ENCODE peak calls at places on chromosome 9, in five cellular contexts. X is ovary, M is sigmoid colon, B is HepG2, V is H1. O is an unnamed sample.

GRCh38 chr9:132018957-132019405 is 60.7 kb downstream of the MED27 start:
- DNase-seq in X (no peak), M (no peak), B (no peak), V (no peak), O (no peak)

GRCh38 chr9:109640232-109641078 is 139.5 kb upstream of the PALM2AKAP2 start:
- DNase-seq in X (peak), M (peak), B (no peak), V (no peak), O (no peak)

GRCh38 chr9:96435345-96435744 is 14.6 kb upstream of the HABP4 start:
- DNase-seq in X (no peak), M (no peak), B (peak), V (no peak), O (no peak)

GRCh38 chr9:7500521-7500920 is 299.1 kb downstream of the DMAC1 start:
- DNase-seq in X (no peak), M (no peak), B (no peak), V (no peak), O (no peak)

GRCh38 chr9:111110805-111111204 is 72.5 kb upstream of the LPAR1 start:
- DNase-seq in X (no peak), M (no peak), B (no peak), V (no peak), O (no peak)

GRCh38 chr9:124839612-124840299 is 13.5 kb upstream of the WDR38 start:
- DNase-seq in X (no peak), M (no peak), B (peak), V (no peak), O (no peak)

GRCh38 chr9:124251188-124251587 is 6.6 kb upstream of the NEK6 start:
- DNase-seq in X (peak), M (peak), B (no peak), V (no peak), O (no peak)

GRCh38 chr9:121773286-121773953 is 122.0 kb downstream of the DAB2IP start:
- DNase-seq in X (peak), M (peak), B (no peak), V (no peak), O (no peak)

GRCh38 chr9:121153642-121154041 is 48.0 kb downstream of the RAB14 start:
- DNase-seq in X (no peak), M (no peak), B (no peak), V (no peak), O (no peak)

GRCh38 chr9:14144215-14144614 is 169.7 kb downstream of the NFIB start:
- DNase-seq in X (no peak), M (no peak), B (no peak), V (no peak), O (no peak)
- TF ChIP-seq EP300 in X (no peak), M (no peak), B (no peak), V (no peak), O (no peak)

GRCh38 chr9:89984214-89984613 is 379.4 kb downstream of the GADD45G start:
- DNase-seq in X (no peak), M (no peak), B (no peak), V (no peak), O (no peak)
- TF ChIP-seq EP300 in X (no peak), M (no peak), B (no peak), V (no peak), O (no peak)

DNA sequence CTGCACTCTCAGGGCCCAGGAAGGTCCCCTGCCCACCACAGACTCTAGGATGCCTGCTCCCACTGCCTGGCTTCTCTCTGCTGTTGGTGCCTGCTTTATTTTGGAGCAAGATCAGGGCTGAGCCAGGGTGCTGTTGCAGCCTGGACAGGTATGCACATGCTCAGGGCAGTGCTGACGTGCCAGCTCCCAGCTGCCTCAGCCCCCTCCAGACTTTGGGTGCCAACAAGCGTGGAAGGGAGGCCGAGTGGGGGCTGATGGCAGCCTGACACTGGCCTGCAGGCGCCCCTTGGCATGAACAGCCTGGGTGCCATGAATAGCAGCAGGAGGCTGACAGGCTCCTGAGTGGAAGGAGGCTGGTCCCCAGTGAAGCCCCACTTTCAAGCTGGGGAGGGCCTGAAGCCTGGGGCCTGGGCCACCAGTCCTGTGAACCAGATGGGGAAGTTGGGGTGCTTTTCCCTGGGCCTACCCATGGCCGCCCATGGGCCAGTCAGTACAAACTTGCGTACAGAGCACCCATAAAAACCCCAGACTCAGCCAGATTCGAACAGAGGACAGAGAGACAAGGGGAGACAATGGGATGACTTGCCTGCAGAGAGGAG is 6.8 kb downstream of the AMBP start:
- DNase-seq in X (no peak), M (peak), B (no peak), V (no peak), O (no peak)
- TF ChIP-seq EP300 in X (no peak), M (no peak), B (no peak), V (no peak), O (no peak)

DNA sequence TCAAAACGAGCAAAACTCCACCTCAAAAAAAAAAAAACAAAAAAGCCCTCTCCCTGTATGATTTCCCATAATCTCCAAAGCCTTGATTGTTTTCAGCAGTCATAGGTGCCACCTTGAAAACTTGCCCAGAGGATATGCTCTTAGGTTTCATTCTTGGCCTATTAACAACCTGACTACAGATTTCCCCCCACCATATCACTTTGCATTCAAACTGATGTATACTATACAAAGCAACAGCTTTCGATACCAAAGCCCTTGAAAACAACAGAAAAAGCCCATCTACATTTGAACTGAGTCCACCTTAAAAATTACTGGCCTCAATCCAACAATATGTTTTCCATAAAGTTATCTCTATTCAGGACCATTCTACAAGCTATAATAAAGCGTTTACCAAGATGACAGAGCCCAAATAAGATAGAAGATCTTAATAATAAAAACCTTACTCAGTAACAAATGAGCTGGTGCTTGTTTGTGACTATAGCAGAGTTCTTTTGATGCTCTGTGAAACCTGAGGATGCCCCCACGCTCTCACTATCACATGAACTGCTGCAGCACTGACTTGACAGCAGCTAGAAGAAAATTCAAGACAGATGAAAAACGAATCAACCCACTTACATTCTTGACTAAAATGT is 44.4 kb downstream of the FNBP1 start:
- DNase-seq in X (no peak), M (no peak), B (no peak), V (no peak), O (no peak)
- TF ChIP-seq EP300 in X (no peak), M (no peak), B (no peak), V (no peak), O (no peak)

GRCh38 chr9:100099722-100100042 is 639 bp downstream of the INVS start:
- DNase-seq in X (peak), M (peak), B (peak), V (no peak), O (no peak)

GRCh38 chr9:100100268-100100667 is 1.2 kb downstream of the INVS start:
- DNase-seq in X (no peak), M (no peak), B (no peak), V (no peak), O (no peak)

GRCh38 chr9:100098887-100099721 is at the start of the genes ERP44 and INVS:
- DNase-seq in X (peak), M (peak), B (peak), V (peak), O (peak)

GRCh38 chr9:100104314-100104713 is 5.3 kb downstream of the INVS start:
- DNase-seq in X (no peak), M (no peak), B (no peak), V (no peak), O (no peak)

DNA sequence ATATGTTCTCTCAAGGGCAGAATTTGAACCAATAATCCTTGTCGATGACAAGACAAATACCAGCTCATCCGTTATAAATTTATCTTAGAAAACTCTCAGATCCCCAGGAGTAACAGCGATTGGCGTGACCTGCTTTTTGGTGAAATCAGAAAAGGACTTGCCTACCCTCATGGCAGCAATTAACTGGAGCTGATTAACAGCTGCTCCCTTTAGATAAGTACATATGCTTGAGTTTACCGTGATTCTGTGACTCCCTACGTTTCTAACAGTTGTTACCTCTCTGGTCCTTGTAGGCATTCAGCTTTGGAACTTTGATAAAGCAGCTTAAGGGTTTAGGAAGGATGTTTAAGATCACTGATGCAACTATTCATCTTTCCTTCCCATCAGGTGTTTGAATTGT is 2.6 kb downstream of the INVS start:
- DNase-seq in X (no peak), M (no peak), B (no peak), V (no peak), O (no peak)
- TF ChIP-seq EP300 in X (no peak), M (no peak), B (no peak), V (no peak), O (no peak)

DNA sequence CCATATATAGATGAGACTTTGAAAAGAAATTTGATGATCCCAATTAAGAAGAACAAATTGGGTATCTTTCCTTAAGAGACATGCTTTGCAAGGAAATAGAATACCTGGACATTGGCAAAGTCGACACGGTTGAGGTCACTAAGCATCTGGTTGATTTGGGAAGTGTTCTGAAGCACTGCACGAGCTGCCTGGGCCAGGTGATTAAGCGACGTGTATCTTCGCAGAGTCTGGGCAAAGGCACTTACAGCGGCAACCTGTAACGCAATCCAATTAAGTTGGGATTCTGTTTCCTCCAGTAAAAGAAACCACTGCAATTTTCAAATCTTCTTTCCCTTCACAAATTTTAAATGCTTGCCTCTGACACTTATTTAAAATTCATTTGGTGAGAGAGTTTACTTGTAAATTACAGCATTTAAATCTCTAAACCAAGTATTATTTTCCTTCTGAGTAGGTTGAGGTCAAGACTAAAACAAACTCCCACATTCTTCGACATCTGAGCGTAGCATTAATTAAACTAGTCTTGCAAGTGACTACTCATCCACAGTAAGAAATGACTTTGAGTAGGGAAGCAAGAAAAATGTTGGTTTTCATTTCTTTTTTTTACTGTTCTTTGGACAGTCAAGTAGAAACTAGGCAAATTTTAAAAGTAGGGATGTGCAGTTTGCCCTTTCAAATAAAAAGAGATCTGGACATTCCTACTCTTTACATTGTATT is 262.8 kb downstream of the RFX3 start:
- DNase-seq in X (no peak), M (no peak), B (no peak), V (peak), O (no peak)
- TF ChIP-seq EP300 in X (no peak), M (no peak), B (no peak), V (no peak), O (no peak)

GRCh38 chr9:14270358-14271077 is 43.4 kb downstream of the NFIB start:
- DNase-seq in X (no peak), M (peak), B (no peak), V (no peak), O (no peak)

GRCh38 chr9:14269911-14270310 is 44.0 kb downstream of the NFIB start:
- DNase-seq in X (no peak), M (no peak), B (no peak), V (no peak), O (no peak)

GRCh38 chr9:14272924-14273528 is 40.9 kb downstream of the NFIB start:
- DNase-seq in X (no peak), M (no peak), B (no peak), V (no peak), O (no peak)

GRCh38 chr9:14275331-14275730 is 38.6 kb downstream of the NFIB start:
- DNase-seq in X (no peak), M (no peak), B (no peak), V (no peak), O (no peak)

DNA sequence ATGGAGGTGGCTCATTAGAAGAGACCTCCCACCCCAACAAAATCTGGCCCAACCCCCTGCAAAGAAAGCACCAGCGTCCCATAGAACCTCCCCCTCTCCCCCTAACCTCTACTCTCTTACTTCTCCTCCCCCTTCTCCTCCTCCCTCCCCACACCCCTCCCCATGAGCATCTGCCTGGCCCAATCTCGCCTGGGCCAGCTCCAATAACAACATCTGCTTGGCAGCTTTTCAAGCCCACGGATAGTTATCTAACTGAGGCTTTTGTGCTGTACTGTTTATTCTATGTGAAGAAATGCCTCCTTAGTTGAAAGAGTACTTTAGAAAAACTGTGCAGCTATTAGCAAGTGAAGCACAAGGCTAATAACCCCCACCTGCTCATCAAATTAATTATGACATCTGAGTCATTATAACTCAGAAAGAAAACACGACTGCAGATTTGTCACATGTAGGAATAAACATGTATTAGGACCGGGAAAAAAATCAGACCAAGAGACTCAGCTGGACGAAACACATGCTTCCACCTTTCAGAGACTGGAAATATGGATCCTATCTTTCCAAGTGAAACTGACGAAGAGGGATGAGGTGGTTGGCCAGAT is 42.8 kb downstream of the NFIB start:
- DNase-seq in X (peak), M (peak), B (peak), V (no peak), O (no peak)
- TF ChIP-seq EP300 in X (no peak), M (no peak), B (peak), V (no peak), O (no peak)

GRCh38 chr9:104993291-104993963 is 65.5 kb upstream of the ABCA1 start:
- DNase-seq in X (peak), M (peak), B (peak), V (peak), O (peak)
- TF ChIP-seq EP300 in X (no peak), M (peak), B (no peak), V (peak), O (no peak)

GRCh38 chr9:129026442-129027223 is 1.5 kb downstream of the SH3GLB2 start:
- DNase-seq in X (no peak), M (no peak), B (peak), V (no peak), O (no peak)

GRCh38 chr9:129021091-129021490 is 7.0 kb downstream of the SH3GLB2 start:
- DNase-seq in X (no peak), M (no peak), B (no peak), V (no peak), O (no peak)

GRCh38 chr9:129023908-129024233 is 4.3 kb downstream of the SH3GLB2 start:
- DNase-seq in X (no peak), M (no peak), B (no peak), V (no peak), O (no peak)

GRCh38 chr9:129022037-129022436 is 6.1 kb downstream of the SH3GLB2 start:
- DNase-seq in X (no peak), M (no peak), B (no peak), V (no peak), O (no peak)

GRCh38 chr9:129023036-129023907 is 4.9 kb downstream of the SH3GLB2 start:
- DNase-seq in X (peak), M (peak), B (no peak), V (no peak), O (no peak)
- TF ChIP-seq EP300 in X (no peak), M (no peak), B (no peak), V (no peak), O (no peak)

O was measured in esophagus muscularis mucosa.